ENCODE peak calls at places on chromosomes 6 and 20, in five cellular contexts. T, I, V, M and O are unnamed samples.
A peak's percentile ranks its signal among the peaks of the same experiment; 100 is the strongest.

GRCh38 chr20:59622496-59622895 is 18.2 kb downstream of the PHACTR3 start:
- DNase-seq in T (no peak), I (no peak), V (no peak), M (no peak), O (no peak)

GRCh38 chr20:13158339-13158738 is 62.7 kb upstream of the ISM1 start:
- DNase-seq in T (peak; percentile 79), I (no peak), V (no peak), M (no peak), O (no peak)

GRCh38 chr20:34165246-34165645 is 53.2 kb upstream of the EIF2S2 start:
- DNase-seq in T (no peak), I (no peak), V (no peak), M (no peak), O (no peak)

GRCh38 chr20:58633161-58634035 is 17.7 kb upstream of the STX16 start:
- DNase-seq in T (peak; percentile 40), I (no peak), V (no peak), M (no peak), O (no peak)

GRCh38 chr6:95959291-95959690 is 56.5 kb upstream of the FUT9 start:
- DNase-seq in T (no peak), I (no peak), V (no peak), M (no peak), O (no peak)

GRCh38 chr20:54115172-54115854 is 44.9 kb upstream of the BCAS1 start:
- DNase-seq in T (peak; percentile 80), I (no peak), V (peak; percentile 48), M (peak; percentile 45), O (no peak)

GRCh38 chr6:150417899-150418824 is 49.4 kb downstream of the IYD start:
- DNase-seq in T (no peak), I (no peak), V (no peak), M (peak; percentile 82), O (no peak)

GRCh38 chr6:30029587-30029986 is 31.5 kb upstream of the POLR1H start:
- DNase-seq in T (no peak), I (no peak), V (no peak), M (no peak), O (no peak)

GRCh38 chr6:33566182-33567084 is 13.6 kb downstream of the BAK1 start:
- DNase-seq in T (no peak), I (no peak), V (no peak), M (peak; percentile 71), O (no peak)

GRCh38 chr6:115467726-115468125 is 593.0 kb downstream of the FRK start:
- DNase-seq in T (no peak), I (no peak), V (no peak), M (no peak), O (no peak)

GRCh38 chr6:93278241-93278640 is 141.1 kb downstream of the EPHA7 start:
- DNase-seq in T (no peak), I (no peak), V (no peak), M (no peak), O (no peak)

GRCh38 chr6:96794980-96795379 is 42.3 kb downstream of the GPR63 start:
- DNase-seq in T (no peak), I (no peak), V (no peak), M (no peak), O (no peak)

GRCh38 chr6:128632131-128632530 is 111.7 kb upstream of the PTPRK start:
- DNase-seq in T (no peak), I (no peak), V (no peak), M (peak; percentile 12), O (no peak)

GRCh38 chr20:53582574-53583351 is 10.9 kb downstream of the ZNF217 start:
- DNase-seq in T (peak; percentile 79), I (no peak), V (no peak), M (peak; percentile 98), O (no peak)

GRCh38 chr6:81608776-81609175 is 143.7 kb downstream of the TENT5A start:
- DNase-seq in T (no peak), I (no peak), V (no peak), M (peak; percentile 30), O (no peak)

DNA sequence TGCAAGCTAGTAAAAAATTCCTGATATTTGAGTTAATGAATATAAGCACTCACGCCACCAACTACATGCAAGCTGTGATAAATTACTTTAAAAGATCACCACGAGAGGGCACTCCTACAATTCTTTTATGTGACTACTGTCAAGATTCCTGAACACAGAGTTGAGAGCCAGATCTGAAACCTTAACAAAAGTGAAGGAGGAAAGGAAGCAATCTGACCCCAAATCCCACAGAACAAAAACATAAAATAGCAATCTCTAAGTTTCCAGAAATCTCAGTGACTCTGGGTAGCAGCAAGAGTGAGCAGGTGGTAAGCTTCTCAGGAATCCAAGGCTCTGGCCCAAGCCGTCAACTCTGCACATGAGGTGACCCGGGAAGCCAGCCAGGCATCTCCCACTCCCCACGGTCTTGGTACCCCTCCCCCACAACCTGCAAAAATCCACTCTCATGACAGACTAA is 55.1 kb downstream of the STAU1 start:
- DNase-seq in T (no peak), I (no peak), V (no peak), M (peak; percentile 79), O (peak; percentile 28)
- TF ChIP-seq CTCF in T (peak; percentile 26), I (peak; percentile 55), V (peak; percentile 56), M (peak; percentile 49), O (peak; percentile 74)

DNA sequence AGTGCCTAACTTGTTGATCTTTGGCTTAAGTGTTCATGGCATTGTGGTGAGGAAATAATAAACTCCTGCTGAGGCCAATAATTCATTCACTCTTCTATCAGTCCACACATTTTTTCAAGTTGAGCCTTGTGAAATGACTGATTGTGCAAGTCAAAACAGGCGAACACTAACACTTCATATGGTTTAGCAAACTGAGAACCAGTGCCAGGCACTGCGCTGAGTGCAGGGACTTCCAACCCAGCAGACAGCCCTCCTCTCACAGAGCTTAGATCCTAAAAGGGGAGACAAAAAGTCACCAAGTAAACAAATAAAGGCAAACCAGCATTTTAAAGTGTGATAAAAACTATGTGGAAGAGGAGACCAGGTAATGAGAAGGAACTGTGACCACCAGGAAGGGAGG is 435.0 kb downstream of the PTPRT start:
- DNase-seq in T (no peak), I (no peak), V (peak; percentile 60), M (no peak), O (no peak)
- TF ChIP-seq CTCF in T (no peak), I (no peak), V (no peak), M (no peak), O (no peak)

DNA sequence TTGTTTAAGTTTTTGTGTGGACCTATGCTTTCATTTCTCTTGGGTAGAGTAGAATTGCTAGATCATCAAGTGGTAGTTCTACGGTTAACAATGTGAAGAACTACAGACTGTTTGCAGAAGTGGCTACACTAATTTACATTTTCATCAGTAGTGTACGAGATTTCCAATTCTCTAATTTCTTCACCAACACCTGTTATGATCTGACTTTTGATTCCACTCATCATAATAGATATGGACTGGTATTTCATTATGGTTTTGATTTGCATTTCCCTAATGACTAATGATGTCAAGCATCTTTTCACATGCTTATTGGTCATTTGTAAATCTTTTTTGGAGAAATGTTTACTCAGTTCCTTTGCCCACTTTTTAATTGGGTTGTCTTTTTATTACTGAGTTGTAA is 244.4 kb downstream of the GMDS start:
- DNase-seq in T (no peak), I (no peak), V (no peak), M (no peak), O (no peak)
- TF ChIP-seq CTCF in T (no peak), I (no peak), V (no peak), M (no peak), O (no peak)

GRCh38 chr6:121794630-121795029 is 359.2 kb downstream of the GJA1 start:
- DNase-seq in T (no peak), I (no peak), V (no peak), M (peak; percentile 96), O (no peak)

GRCh38 chr6:121791396-121792315 is 356.2 kb downstream of the GJA1 start:
- DNase-seq in T (no peak), I (no peak), V (no peak), M (peak; percentile 76), O (no peak)
- TF ChIP-seq CTCF in T (no peak), I (no peak), V (no peak), M (peak; percentile 20), O (no peak)

GRCh38 chr20:2281563-2281962 is 14.2 kb upstream of the TGM3 start:
- DNase-seq in T (no peak), I (no peak), V (no peak), M (no peak), O (no peak)

GRCh38 chr20:2279245-2279779 is 16.5 kb upstream of the TGM3 start:
- DNase-seq in T (no peak), I (no peak), V (no peak), M (peak; percentile 12), O (no peak)

GRCh38 chr20:2280083-2280482 is 15.7 kb upstream of the TGM3 start:
- DNase-seq in T (no peak), I (no peak), V (no peak), M (no peak), O (no peak)

GRCh38 chr20:2273634-2274302 is 22.0 kb upstream of the TGM3 start:
- DNase-seq in T (no peak), I (no peak), V (no peak), M (no peak), O (no peak)

GRCh38 chr20:2276015-2276414 is 19.8 kb upstream of the TGM3 start:
- DNase-seq in T (no peak), I (no peak), V (no peak), M (no peak), O (no peak)
- TF ChIP-seq CTCF in T (no peak), I (no peak), V (no peak), M (no peak), O (peak; percentile 23)

DNA sequence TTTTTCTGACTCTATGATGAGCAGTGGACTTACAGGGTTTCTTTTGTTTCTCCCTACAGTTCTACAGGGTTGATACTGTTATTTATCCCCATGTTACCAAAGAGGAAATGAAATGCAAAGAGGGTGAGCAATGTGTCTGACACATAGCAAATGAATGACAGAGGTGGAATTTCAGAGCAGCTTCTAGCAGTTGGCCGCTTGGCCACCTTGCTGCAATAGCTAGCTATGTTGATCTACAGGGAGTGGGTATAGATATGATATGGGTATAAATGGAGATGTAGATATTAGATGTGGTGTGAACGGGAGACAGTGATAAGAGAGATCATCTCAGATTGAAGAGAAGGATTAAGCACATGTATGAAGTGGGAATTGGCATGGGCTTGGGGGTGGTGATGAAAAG is 10.9 kb upstream of the SLC22A3 start:
- DNase-seq in T (no peak), I (peak; percentile 39), V (no peak), M (peak; percentile 41), O (no peak)
- TF ChIP-seq CTCF in T (no peak), I (no peak), V (no peak), M (no peak), O (no peak)

DNA sequence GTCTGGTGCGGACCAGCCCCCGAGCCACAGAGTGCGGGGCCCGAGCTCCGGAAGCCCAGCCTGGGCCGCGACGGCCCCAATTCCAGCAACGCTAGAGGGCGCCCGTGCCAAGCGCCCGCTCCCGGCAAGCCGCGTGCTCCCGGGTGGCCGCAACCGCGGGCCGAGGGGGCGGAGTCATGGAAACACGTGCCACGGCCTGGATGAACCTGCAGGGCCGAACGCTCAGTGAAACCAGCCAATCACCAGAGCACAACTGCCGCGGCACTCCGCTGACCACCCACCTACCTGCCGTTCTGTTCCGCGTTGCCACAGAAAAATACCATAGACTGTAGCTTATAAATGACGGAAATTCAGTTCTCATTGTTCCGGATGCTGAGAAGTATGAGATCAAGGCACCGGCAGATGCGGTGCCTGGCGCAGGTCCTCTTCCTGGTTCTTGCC is 85.7 kb upstream of the FOXC1 start:
- DNase-seq in T (no peak), I (no peak), V (peak; percentile 79), M (peak; percentile 59), O (peak; percentile 25)
- TF ChIP-seq CTCF in T (no peak), I (peak; percentile 68), V (peak; percentile 57), M (peak; percentile 34), O (peak; percentile 62)